ENCODE peak calls at places on chromosomes 13 and 19, in ten cellular contexts. One of them, this sample, is unnamed.

GRCh38 chr13:33207616-33207964 is 78.0 kb downstream of the STARD13 start:
- DNase-seq in skeletal muscle cell: peak
- DNase-seq in omental fat pad: no peak
- DNase-seq in ovary: no peak
- DNase-seq in AG08395: peak
- DNase-seq in choroid plexus epithelial cell: peak
- DNase-seq in upper lobe of right lung: no peak
- DNase-seq in uterus: no peak
- DNase-seq in stimulated activated CD8-positive, alpha-beta memory T cell treated with anti-CD3 and anti-CD28 coated beads, Interleukin-12 subunit alpha, Interleukin-12 subunit beta, amount 100 ng/mL, for 4 hours: no peak
- DNase-seq in cardiac muscle cell: peak
- DNase-seq in this sample: no peak

GRCh38 chr19:6047741-6048231 is 62.5 kb downstream of the RFX2 start:
- DNase-seq in skeletal muscle cell: no peak
- DNase-seq in omental fat pad: no peak
- DNase-seq in ovary: no peak
- DNase-seq in AG08395: peak
- DNase-seq in choroid plexus epithelial cell: peak
- DNase-seq in upper lobe of right lung: no peak
- DNase-seq in uterus: no peak
- DNase-seq in stimulated activated CD8-positive, alpha-beta memory T cell treated with anti-CD3 and anti-CD28 coated beads, Interleukin-12 subunit alpha, Interleukin-12 subunit beta, amount 100 ng/mL, for 4 hours: no peak
- DNase-seq in cardiac muscle cell: peak
- DNase-seq in this sample: no peak

GRCh38 chr19:45763691-45764294 is 5.3 kb downstream of the SIX5 start:
- DNase-seq in skeletal muscle cell: no peak
- DNase-seq in omental fat pad: no peak
- DNase-seq in ovary: peak
- DNase-seq in AG08395: no peak
- DNase-seq in choroid plexus epithelial cell: no peak
- DNase-seq in upper lobe of right lung: no peak
- DNase-seq in uterus: peak
- DNase-seq in stimulated activated CD8-positive, alpha-beta memory T cell treated with anti-CD3 and anti-CD28 coated beads, Interleukin-12 subunit alpha, Interleukin-12 subunit beta, amount 100 ng/mL, for 4 hours: no peak
- DNase-seq in cardiac muscle cell: peak
- DNase-seq in this sample: no peak

GRCh38 chr19:32396046-32396652 is 9.4 kb upstream of the DPY19L3 start:
- DNase-seq in skeletal muscle cell: no peak
- DNase-seq in omental fat pad: no peak
- DNase-seq in ovary: no peak
- DNase-seq in AG08395: no peak
- DNase-seq in choroid plexus epithelial cell: no peak
- DNase-seq in upper lobe of right lung: no peak
- DNase-seq in uterus: no peak
- DNase-seq in stimulated activated CD8-positive, alpha-beta memory T cell treated with anti-CD3 and anti-CD28 coated beads, Interleukin-12 subunit alpha, Interleukin-12 subunit beta, amount 100 ng/mL, for 4 hours: no peak
- DNase-seq in cardiac muscle cell: no peak
- DNase-seq in this sample: no peak

GRCh38 chr13:25771208-25771607 is 280.6 kb downstream of the SHISA2 start:
- DNase-seq in skeletal muscle cell: no peak
- DNase-seq in omental fat pad: no peak
- DNase-seq in ovary: no peak
- DNase-seq in AG08395: no peak
- DNase-seq in choroid plexus epithelial cell: peak
- DNase-seq in upper lobe of right lung: no peak
- DNase-seq in uterus: no peak
- DNase-seq in stimulated activated CD8-positive, alpha-beta memory T cell treated with anti-CD3 and anti-CD28 coated beads, Interleukin-12 subunit alpha, Interleukin-12 subunit beta, amount 100 ng/mL, for 4 hours: no peak
- DNase-seq in cardiac muscle cell: no peak
- DNase-seq in this sample: no peak

GRCh38 chr19:30812099-30812684 is 440.0 kb downstream of the ZNF536 start:
- DNase-seq in skeletal muscle cell: no peak
- DNase-seq in omental fat pad: no peak
- DNase-seq in ovary: no peak
- DNase-seq in AG08395: no peak
- DNase-seq in choroid plexus epithelial cell: no peak
- DNase-seq in upper lobe of right lung: no peak
- DNase-seq in uterus: no peak
- DNase-seq in stimulated activated CD8-positive, alpha-beta memory T cell treated with anti-CD3 and anti-CD28 coated beads, Interleukin-12 subunit alpha, Interleukin-12 subunit beta, amount 100 ng/mL, for 4 hours: no peak
- DNase-seq in cardiac muscle cell: no peak
- DNase-seq in this sample: no peak

GRCh38 chr19:45405435-45406164 is 731 bp upstream of the PPP1R13L start:
- DNase-seq in skeletal muscle cell: no peak
- DNase-seq in omental fat pad: peak
- DNase-seq in ovary: peak
- DNase-seq in AG08395: peak
- DNase-seq in choroid plexus epithelial cell: peak
- DNase-seq in upper lobe of right lung: peak
- DNase-seq in uterus: peak
- DNase-seq in stimulated activated CD8-positive, alpha-beta memory T cell treated with anti-CD3 and anti-CD28 coated beads, Interleukin-12 subunit alpha, Interleukin-12 subunit beta, amount 100 ng/mL, for 4 hours: peak
- DNase-seq in cardiac muscle cell: peak
- DNase-seq in this sample: peak

GRCh38 chr19:48258350-48258749 is 2.6 kb upstream of the CARD8 start:
- DNase-seq in skeletal muscle cell: no peak
- DNase-seq in omental fat pad: no peak
- DNase-seq in ovary: no peak
- DNase-seq in AG08395: no peak
- DNase-seq in choroid plexus epithelial cell: no peak
- DNase-seq in upper lobe of right lung: no peak
- DNase-seq in uterus: no peak
- DNase-seq in stimulated activated CD8-positive, alpha-beta memory T cell treated with anti-CD3 and anti-CD28 coated beads, Interleukin-12 subunit alpha, Interleukin-12 subunit beta, amount 100 ng/mL, for 4 hours: no peak
- DNase-seq in cardiac muscle cell: no peak
- DNase-seq in this sample: no peak

GRCh38 chr19:3945838-3946237 is 13.0 kb downstream of the NMRK2 start:
- DNase-seq in skeletal muscle cell: no peak
- DNase-seq in omental fat pad: no peak
- DNase-seq in ovary: no peak
- DNase-seq in AG08395: peak
- DNase-seq in choroid plexus epithelial cell: no peak
- DNase-seq in upper lobe of right lung: no peak
- DNase-seq in uterus: no peak
- DNase-seq in stimulated activated CD8-positive, alpha-beta memory T cell treated with anti-CD3 and anti-CD28 coated beads, Interleukin-12 subunit alpha, Interleukin-12 subunit beta, amount 100 ng/mL, for 4 hours: no peak
- DNase-seq in cardiac muscle cell: peak
- DNase-seq in this sample: no peak

GRCh38 chr13:35714096-35714495 is 237.6 kb upstream of the MAB21L1 start:
- DNase-seq in skeletal muscle cell: no peak
- DNase-seq in omental fat pad: no peak
- DNase-seq in ovary: no peak
- DNase-seq in AG08395: no peak
- DNase-seq in choroid plexus epithelial cell: no peak
- DNase-seq in upper lobe of right lung: no peak
- DNase-seq in uterus: no peak
- DNase-seq in stimulated activated CD8-positive, alpha-beta memory T cell treated with anti-CD3 and anti-CD28 coated beads, Interleukin-12 subunit alpha, Interleukin-12 subunit beta, amount 100 ng/mL, for 4 hours: no peak
- DNase-seq in cardiac muscle cell: no peak
- DNase-seq in this sample: no peak

GRCh38 chr13:114115191-114115671 is 17.2 kb downstream of the RASA3 start:
- DNase-seq in skeletal muscle cell: no peak
- DNase-seq in omental fat pad: peak
- DNase-seq in ovary: no peak
- DNase-seq in AG08395: peak
- DNase-seq in choroid plexus epithelial cell: peak
- DNase-seq in upper lobe of right lung: peak
- DNase-seq in uterus: peak
- DNase-seq in stimulated activated CD8-positive, alpha-beta memory T cell treated with anti-CD3 and anti-CD28 coated beads, Interleukin-12 subunit alpha, Interleukin-12 subunit beta, amount 100 ng/mL, for 4 hours: no peak
- DNase-seq in cardiac muscle cell: peak
- DNase-seq in this sample: no peak

GRCh38 chr19:13692096-13692495 is 72.2 kb upstream of the MRI1 start:
- DNase-seq in skeletal muscle cell: no peak
- DNase-seq in omental fat pad: no peak
- DNase-seq in ovary: no peak
- DNase-seq in AG08395: peak
- DNase-seq in choroid plexus epithelial cell: peak
- DNase-seq in upper lobe of right lung: no peak
- DNase-seq in uterus: no peak
- DNase-seq in stimulated activated CD8-positive, alpha-beta memory T cell treated with anti-CD3 and anti-CD28 coated beads, Interleukin-12 subunit alpha, Interleukin-12 subunit beta, amount 100 ng/mL, for 4 hours: no peak
- DNase-seq in cardiac muscle cell: peak
- DNase-seq in this sample: no peak

GRCh38 chr19:35732540-35733179 is 9.6 kb downstream of the IGFLR1 start:
- DNase-seq in skeletal muscle cell: no peak
- DNase-seq in omental fat pad: no peak
- DNase-seq in ovary: peak
- DNase-seq in AG08395: no peak
- DNase-seq in choroid plexus epithelial cell: no peak
- DNase-seq in upper lobe of right lung: no peak
- DNase-seq in uterus: peak
- DNase-seq in stimulated activated CD8-positive, alpha-beta memory T cell treated with anti-CD3 and anti-CD28 coated beads, Interleukin-12 subunit alpha, Interleukin-12 subunit beta, amount 100 ng/mL, for 4 hours: no peak
- DNase-seq in cardiac muscle cell: no peak
- DNase-seq in this sample: no peak

GRCh38 chr13:94706854-94707399 is 5.4 kb downstream of the SOX21 start:
- DNase-seq in skeletal muscle cell: no peak
- DNase-seq in omental fat pad: no peak
- DNase-seq in ovary: no peak
- DNase-seq in AG08395: no peak
- DNase-seq in choroid plexus epithelial cell: no peak
- DNase-seq in upper lobe of right lung: no peak
- DNase-seq in uterus: no peak
- DNase-seq in stimulated activated CD8-positive, alpha-beta memory T cell treated with anti-CD3 and anti-CD28 coated beads, Interleukin-12 subunit alpha, Interleukin-12 subunit beta, amount 100 ng/mL, for 4 hours: no peak
- DNase-seq in cardiac muscle cell: no peak
- DNase-seq in this sample: no peak

GRCh38 chr13:53941588-53942190 is 913.1 kb downstream of the OLFM4 start:
- DNase-seq in skeletal muscle cell: no peak
- DNase-seq in omental fat pad: no peak
- DNase-seq in ovary: no peak
- DNase-seq in AG08395: no peak
- DNase-seq in choroid plexus epithelial cell: no peak
- DNase-seq in upper lobe of right lung: no peak
- DNase-seq in uterus: no peak
- DNase-seq in stimulated activated CD8-positive, alpha-beta memory T cell treated with anti-CD3 and anti-CD28 coated beads, Interleukin-12 subunit alpha, Interleukin-12 subunit beta, amount 100 ng/mL, for 4 hours: no peak
- DNase-seq in cardiac muscle cell: no peak
- DNase-seq in this sample: no peak

GRCh38 chr13:107458269-107458668 is 757.1 kb downstream of the LIG4 start:
- DNase-seq in skeletal muscle cell: no peak
- DNase-seq in omental fat pad: no peak
- DNase-seq in ovary: no peak
- DNase-seq in AG08395: no peak
- DNase-seq in choroid plexus epithelial cell: no peak
- DNase-seq in upper lobe of right lung: no peak
- DNase-seq in uterus: no peak
- DNase-seq in stimulated activated CD8-positive, alpha-beta memory T cell treated with anti-CD3 and anti-CD28 coated beads, Interleukin-12 subunit alpha, Interleukin-12 subunit beta, amount 100 ng/mL, for 4 hours: no peak
- DNase-seq in cardiac muscle cell: no peak
- DNase-seq in this sample: no peak

GRCh38 chr19:50418186-50419021 is at the start of gene SPIB:
- DNase-seq in skeletal muscle cell: no peak
- DNase-seq in omental fat pad: no peak
- DNase-seq in ovary: no peak
- DNase-seq in AG08395: no peak
- DNase-seq in choroid plexus epithelial cell: no peak
- DNase-seq in upper lobe of right lung: no peak
- DNase-seq in uterus: no peak
- DNase-seq in stimulated activated CD8-positive, alpha-beta memory T cell treated with anti-CD3 and anti-CD28 coated beads, Interleukin-12 subunit alpha, Interleukin-12 subunit beta, amount 100 ng/mL, for 4 hours: no peak
- DNase-seq in cardiac muscle cell: no peak
- DNase-seq in this sample: no peak

GRCh38 chr13:59666504-59666903 is 497.2 kb downstream of the DIAPH3 start:
- DNase-seq in skeletal muscle cell: no peak
- DNase-seq in omental fat pad: no peak
- DNase-seq in ovary: no peak
- DNase-seq in AG08395: no peak
- DNase-seq in choroid plexus epithelial cell: no peak
- DNase-seq in upper lobe of right lung: no peak
- DNase-seq in uterus: no peak
- DNase-seq in stimulated activated CD8-positive, alpha-beta memory T cell treated with anti-CD3 and anti-CD28 coated beads, Interleukin-12 subunit alpha, Interleukin-12 subunit beta, amount 100 ng/mL, for 4 hours: no peak
- DNase-seq in cardiac muscle cell: peak
- DNase-seq in this sample: no peak

GRCh38 chr13:80010286-80010831 is 330.6 kb downstream of the SPRY2 start:
- DNase-seq in skeletal muscle cell: no peak
- DNase-seq in omental fat pad: no peak
- DNase-seq in ovary: no peak
- DNase-seq in AG08395: no peak
- DNase-seq in choroid plexus epithelial cell: no peak
- DNase-seq in upper lobe of right lung: no peak
- DNase-seq in uterus: no peak
- DNase-seq in stimulated activated CD8-positive, alpha-beta memory T cell treated with anti-CD3 and anti-CD28 coated beads, Interleukin-12 subunit alpha, Interleukin-12 subunit beta, amount 100 ng/mL, for 4 hours: no peak
- DNase-seq in cardiac muscle cell: no peak
- DNase-seq in this sample: no peak

GRCh38 chr13:110228936-110229904 is 77.7 kb downstream of the COL4A1 start:
- DNase-seq in skeletal muscle cell: no peak
- DNase-seq in omental fat pad: no peak
- DNase-seq in ovary: no peak
- DNase-seq in AG08395: no peak
- DNase-seq in choroid plexus epithelial cell: peak
- DNase-seq in upper lobe of right lung: no peak
- DNase-seq in uterus: no peak
- DNase-seq in stimulated activated CD8-positive, alpha-beta memory T cell treated with anti-CD3 and anti-CD28 coated beads, Interleukin-12 subunit alpha, Interleukin-12 subunit beta, amount 100 ng/mL, for 4 hours: no peak
- DNase-seq in cardiac muscle cell: no peak
- DNase-seq in this sample: no peak

GRCh38 chr13:50735071-50735470 is 108.4 kb downstream of the DLEU7 start:
- DNase-seq in skeletal muscle cell: no peak
- DNase-seq in omental fat pad: no peak
- DNase-seq in ovary: no peak
- DNase-seq in AG08395: no peak
- DNase-seq in choroid plexus epithelial cell: no peak
- DNase-seq in upper lobe of right lung: no peak
- DNase-seq in uterus: no peak
- DNase-seq in stimulated activated CD8-positive, alpha-beta memory T cell treated with anti-CD3 and anti-CD28 coated beads, Interleukin-12 subunit alpha, Interleukin-12 subunit beta, amount 100 ng/mL, for 4 hours: no peak
- DNase-seq in cardiac muscle cell: no peak
- DNase-seq in this sample: no peak

GRCh38 chr19:45640849-45641273 is 1.7 kb upstream of the EML2 start:
- DNase-seq in skeletal muscle cell: no peak
- DNase-seq in omental fat pad: no peak
- DNase-seq in ovary: peak
- DNase-seq in AG08395: no peak
- DNase-seq in choroid plexus epithelial cell: no peak
- DNase-seq in upper lobe of right lung: peak
- DNase-seq in uterus: no peak
- DNase-seq in stimulated activated CD8-positive, alpha-beta memory T cell treated with anti-CD3 and anti-CD28 coated beads, Interleukin-12 subunit alpha, Interleukin-12 subunit beta, amount 100 ng/mL, for 4 hours: no peak
- DNase-seq in cardiac muscle cell: no peak
- DNase-seq in this sample: no peak

GRCh38 chr19:44003461-44004134 is 841 bp downstream of the ZNF230 start:
- DNase-seq in skeletal muscle cell: no peak
- DNase-seq in omental fat pad: no peak
- DNase-seq in ovary: no peak
- DNase-seq in AG08395: peak
- DNase-seq in choroid plexus epithelial cell: peak
- DNase-seq in upper lobe of right lung: peak
- DNase-seq in uterus: no peak
- DNase-seq in stimulated activated CD8-positive, alpha-beta memory T cell treated with anti-CD3 and anti-CD28 coated beads, Interleukin-12 subunit alpha, Interleukin-12 subunit beta, amount 100 ng/mL, for 4 hours: no peak
- DNase-seq in cardiac muscle cell: peak
- DNase-seq in this sample: no peak

GRCh38 chr13:92802776-92803175 is 423.8 kb upstream of the GPC6 start:
- DNase-seq in skeletal muscle cell: no peak
- DNase-seq in omental fat pad: no peak
- DNase-seq in ovary: no peak
- DNase-seq in AG08395: no peak
- DNase-seq in choroid plexus epithelial cell: no peak
- DNase-seq in upper lobe of right lung: no peak
- DNase-seq in uterus: no peak
- DNase-seq in stimulated activated CD8-positive, alpha-beta memory T cell treated with anti-CD3 and anti-CD28 coated beads, Interleukin-12 subunit alpha, Interleukin-12 subunit beta, amount 100 ng/mL, for 4 hours: no peak
- DNase-seq in cardiac muscle cell: no peak
- DNase-seq in this sample: no peak

GRCh38 chr13:106573855-106574254 is 5.9 kb upstream of the ARGLU1 start:
- DNase-seq in skeletal muscle cell: no peak
- DNase-seq in omental fat pad: no peak
- DNase-seq in ovary: peak
- DNase-seq in AG08395: peak
- DNase-seq in choroid plexus epithelial cell: no peak
- DNase-seq in upper lobe of right lung: peak
- DNase-seq in uterus: peak
- DNase-seq in stimulated activated CD8-positive, alpha-beta memory T cell treated with anti-CD3 and anti-CD28 coated beads, Interleukin-12 subunit alpha, Interleukin-12 subunit beta, amount 100 ng/mL, for 4 hours: no peak
- DNase-seq in cardiac muscle cell: peak
- DNase-seq in this sample: no peak

GRCh38 chr13:45142440-45143345 is 22.4 kb downstream of the GTF2F2 start:
- DNase-seq in skeletal muscle cell: no peak
- DNase-seq in omental fat pad: no peak
- DNase-seq in ovary: no peak
- DNase-seq in AG08395: no peak
- DNase-seq in choroid plexus epithelial cell: peak
- DNase-seq in upper lobe of right lung: no peak
- DNase-seq in uterus: no peak
- DNase-seq in stimulated activated CD8-positive, alpha-beta memory T cell treated with anti-CD3 and anti-CD28 coated beads, Interleukin-12 subunit alpha, Interleukin-12 subunit beta, amount 100 ng/mL, for 4 hours: no peak
- DNase-seq in cardiac muscle cell: peak
- DNase-seq in this sample: no peak

GRCh38 chr13:50678464-50679162 is 164.9 kb downstream of the DLEU7 start:
- DNase-seq in skeletal muscle cell: peak
- DNase-seq in omental fat pad: no peak
- DNase-seq in ovary: no peak
- DNase-seq in AG08395: peak
- DNase-seq in choroid plexus epithelial cell: peak
- DNase-seq in upper lobe of right lung: no peak
- DNase-seq in uterus: no peak
- DNase-seq in stimulated activated CD8-positive, alpha-beta memory T cell treated with anti-CD3 and anti-CD28 coated beads, Interleukin-12 subunit alpha, Interleukin-12 subunit beta, amount 100 ng/mL, for 4 hours: no peak
- DNase-seq in cardiac muscle cell: peak
- DNase-seq in this sample: no peak

GRCh38 chr19:12790628-12791344 is 500 bp upstream of the JUNB start:
- DNase-seq in skeletal muscle cell: no peak
- DNase-seq in omental fat pad: no peak
- DNase-seq in ovary: peak
- DNase-seq in AG08395: peak
- DNase-seq in choroid plexus epithelial cell: peak
- DNase-seq in upper lobe of right lung: no peak
- DNase-seq in uterus: peak
- DNase-seq in stimulated activated CD8-positive, alpha-beta memory T cell treated with anti-CD3 and anti-CD28 coated beads, Interleukin-12 subunit alpha, Interleukin-12 subunit beta, amount 100 ng/mL, for 4 hours: no peak
- DNase-seq in cardiac muscle cell: peak
- DNase-seq in this sample: no peak

This sample was measured in GM12891.